ENCODE peak calls at places on chromosomes 3 and 15, in eight cellular contexts. One of them, this sample, is unnamed. For H3K9me3, the result is how much of the 10 kb centered on the place peaks cover.

GRCh38 chr15:52653451-52653964 is 25.7 kb downstream of the ATOSA start:
- DNase-seq in psoas muscle: no peak
- DNase-seq in upper lobe of left lung: no peak
- DNase-seq in left ventricle myocardium inferior: no peak
- DNase-seq in transverse colon: no peak
- DNase-seq in thoracic aorta: no peak
- DNase-seq in adrenal gland: no peak
- DNase-seq in cardiac muscle cell: peak
- DNase-seq in this sample: no peak

GRCh38 chr3:53236112-53236841 is 19.5 kb downstream of the TKT start:
- DNase-seq in transverse colon: peak
- DNase-seq in adrenal gland: peak
- DNase-seq in upper lobe of left lung: peak
- DNase-seq in cardiac muscle cell: peak
- DNase-seq in psoas muscle: peak
- DNase-seq in left ventricle myocardium inferior: peak
- DNase-seq in thoracic aorta: no peak
- DNase-seq in this sample: peak

GRCh38 chr3:67509471-67510075 is 144.8 kb downstream of the SUCLG2 start:
- DNase-seq in psoas muscle: no peak
- DNase-seq in left ventricle myocardium inferior: no peak
- DNase-seq in transverse colon: no peak
- DNase-seq in thoracic aorta: no peak
- DNase-seq in cardiac muscle cell: no peak
- DNase-seq in upper lobe of left lung: no peak
- DNase-seq in adrenal gland: no peak
- DNase-seq in this sample: no peak

GRCh38 chr15:69067296-69067695 is 52.8 kb downstream of the NOX5 start:
- DNase-seq in upper lobe of left lung: no peak
- DNase-seq in adrenal gland: no peak
- DNase-seq in psoas muscle: no peak
- DNase-seq in cardiac muscle cell: peak
- DNase-seq in left ventricle myocardium inferior: no peak
- DNase-seq in transverse colon: no peak
- DNase-seq in thoracic aorta: no peak
- DNase-seq in this sample: no peak

GRCh38 chr15:25693321-25694237 is 169.5 kb downstream of the ATP10A start:
- DNase-seq in left ventricle myocardium inferior: peak
- DNase-seq in psoas muscle: peak
- DNase-seq in transverse colon: no peak
- DNase-seq in upper lobe of left lung: no peak
- DNase-seq in adrenal gland: peak
- DNase-seq in thoracic aorta: no peak
- DNase-seq in cardiac muscle cell: peak
- DNase-seq in this sample: no peak

GRCh38 chr15:68982976-68983550 is 31.4 kb upstream of the NOX5 start:
- DNase-seq in cardiac muscle cell: no peak
- DNase-seq in thoracic aorta: no peak
- DNase-seq in left ventricle myocardium inferior: no peak
- DNase-seq in upper lobe of left lung: no peak
- DNase-seq in psoas muscle: no peak
- DNase-seq in transverse colon: no peak
- DNase-seq in adrenal gland: no peak
- DNase-seq in this sample: no peak

GRCh38 chr3:190877925-190878324 is 15.4 kb upstream of the GMNC start:
- DNase-seq in upper lobe of left lung: no peak
- DNase-seq in thoracic aorta: no peak
- DNase-seq in left ventricle myocardium inferior: no peak
- DNase-seq in cardiac muscle cell: no peak
- DNase-seq in adrenal gland: no peak
- DNase-seq in transverse colon: no peak
- DNase-seq in psoas muscle: no peak
- DNase-seq in this sample: no peak

GRCh38 chr3:172980849-172981248 is 160.2 kb downstream of the SPATA16 start:
- DNase-seq in adrenal gland: no peak
- DNase-seq in upper lobe of left lung: no peak
- DNase-seq in psoas muscle: no peak
- DNase-seq in thoracic aorta: no peak
- DNase-seq in transverse colon: no peak
- DNase-seq in left ventricle myocardium inferior: no peak
- DNase-seq in cardiac muscle cell: peak
- DNase-seq in this sample: no peak

GRCh38 chr3:71012971-71013370 is 570.6 kb downstream of the FOXP1 start:
- DNase-seq in psoas muscle: no peak
- DNase-seq in left ventricle myocardium inferior: no peak
- DNase-seq in thoracic aorta: no peak
- DNase-seq in adrenal gland: no peak
- DNase-seq in transverse colon: no peak
- DNase-seq in cardiac muscle cell: no peak
- DNase-seq in upper lobe of left lung: no peak
- DNase-seq in this sample: no peak

GRCh38 chr15:31483924-31484368 is 157.3 kb downstream of the KLF13 start:
- DNase-seq in adrenal gland: peak
- DNase-seq in psoas muscle: no peak
- DNase-seq in thoracic aorta: no peak
- DNase-seq in cardiac muscle cell: no peak
- DNase-seq in upper lobe of left lung: no peak
- DNase-seq in left ventricle myocardium inferior: no peak
- DNase-seq in transverse colon: no peak
- DNase-seq in this sample: no peak

GRCh38 chr15:37967788-37968187 is 33.3 kb downstream of the TMCO5A start:
- DNase-seq in cardiac muscle cell: no peak
- DNase-seq in psoas muscle: no peak
- DNase-seq in upper lobe of left lung: no peak
- DNase-seq in left ventricle myocardium inferior: no peak
- DNase-seq in transverse colon: no peak
- DNase-seq in adrenal gland: no peak
- DNase-seq in thoracic aorta: no peak
- DNase-seq in this sample: no peak

GRCh38 chr15:55791576-55792400 is 48.8 kb upstream of the PRTG start:
- DNase-seq in thoracic aorta: no peak
- DNase-seq in transverse colon: no peak
- DNase-seq in left ventricle myocardium inferior: no peak
- DNase-seq in cardiac muscle cell: peak
- DNase-seq in upper lobe of left lung: peak
- DNase-seq in psoas muscle: no peak
- DNase-seq in adrenal gland: no peak
- DNase-seq in this sample: no peak

GRCh38 chr3:125165189-125165947 is 47.2 kb downstream of the SLC12A8 start:
- DNase-seq in psoas muscle: peak
- DNase-seq in upper lobe of left lung: peak
- DNase-seq in adrenal gland: peak
- DNase-seq in cardiac muscle cell: peak
- DNase-seq in thoracic aorta: no peak
- DNase-seq in left ventricle myocardium inferior: peak
- DNase-seq in transverse colon: no peak
- DNase-seq in this sample: no peak

GRCh38 chr3:51777985-51778384 is 1.1 kb downstream of the IQCF6 start:
- DNase-seq in psoas muscle: peak
- DNase-seq in adrenal gland: peak
- DNase-seq in upper lobe of left lung: peak
- DNase-seq in cardiac muscle cell: no peak
- DNase-seq in left ventricle myocardium inferior: peak
- DNase-seq in transverse colon: no peak
- DNase-seq in thoracic aorta: no peak
- DNase-seq in this sample: peak

GRCh38 chr3:5057857-5058324 is 64.2 kb upstream of the ARL8B start:
- DNase-seq in adrenal gland: peak
- DNase-seq in transverse colon: peak
- DNase-seq in upper lobe of left lung: peak
- DNase-seq in thoracic aorta: peak
- DNase-seq in cardiac muscle cell: peak
- DNase-seq in left ventricle myocardium inferior: peak
- DNase-seq in psoas muscle: peak
- DNase-seq in this sample: no peak

GRCh38 chr3:113354307-113354706 is 87.0 kb downstream of the CFAP44 start:
- DNase-seq in transverse colon: no peak
- DNase-seq in adrenal gland: no peak
- DNase-seq in thoracic aorta: no peak
- DNase-seq in upper lobe of left lung: no peak
- DNase-seq in cardiac muscle cell: no peak
- DNase-seq in psoas muscle: no peak
- DNase-seq in left ventricle myocardium inferior: no peak
- DNase-seq in this sample: no peak

GRCh38 chr15:40766194-40766830 is 2.4 kb downstream of the GCHFR start:
- DNase-seq in left ventricle myocardium inferior: no peak
- DNase-seq in upper lobe of left lung: no peak
- DNase-seq in cardiac muscle cell: no peak
- DNase-seq in transverse colon: no peak
- DNase-seq in psoas muscle: no peak
- DNase-seq in adrenal gland: no peak
- DNase-seq in thoracic aorta: no peak
- DNase-seq in this sample: no peak

GRCh38 chr3:160400048-160400630 is 689 bp downstream of the SMC4 start:
- DNase-seq in adrenal gland: peak
- DNase-seq in psoas muscle: peak
- DNase-seq in cardiac muscle cell: peak
- DNase-seq in left ventricle myocardium inferior: peak
- DNase-seq in upper lobe of left lung: peak
- DNase-seq in thoracic aorta: no peak
- DNase-seq in transverse colon: peak
- DNase-seq in this sample: peak

DNA sequence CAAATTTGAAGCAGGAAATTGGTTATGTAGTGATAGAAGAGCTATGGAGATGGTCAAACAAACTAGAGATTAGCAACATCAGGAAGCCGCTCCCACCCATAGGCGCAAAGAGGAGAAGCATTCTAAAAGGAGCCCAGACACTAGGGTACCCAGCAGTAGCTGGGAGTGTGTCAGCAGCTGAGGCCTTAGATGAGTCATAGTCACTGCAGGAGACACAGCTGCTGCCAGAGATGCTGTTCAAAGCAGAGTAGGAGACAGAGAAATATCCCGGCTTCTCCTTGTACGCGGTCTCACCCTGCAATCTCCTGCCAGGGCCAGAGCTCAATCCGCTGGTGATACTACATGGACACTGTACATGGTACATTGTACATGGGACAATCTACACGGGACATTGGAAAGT is 61.9 kb downstream of the VGLL3 start:
- DNase-seq in upper lobe of left lung: no peak
- DNase-seq in thoracic aorta: no peak
- DNase-seq in transverse colon: no peak
- DNase-seq in cardiac muscle cell: no peak
- DNase-seq in psoas muscle: no peak
- DNase-seq in adrenal gland: no peak
- DNase-seq in left ventricle myocardium inferior: no peak
- DNase-seq in this sample: no peak
- H3K27ac ChIP-seq in upper lobe of left lung: no peak
- H3K27ac ChIP-seq in thoracic aorta: no peak
- H3K27ac ChIP-seq in transverse colon: no peak
- H3K27ac ChIP-seq in cardiac muscle cell: no peak
- H3K27ac ChIP-seq in psoas muscle: no peak
- H3K27ac ChIP-seq in adrenal gland: no peak
- H3K27ac ChIP-seq in left ventricle myocardium inferior: no peak
- H3K27ac ChIP-seq in this sample: no peak

DNA sequence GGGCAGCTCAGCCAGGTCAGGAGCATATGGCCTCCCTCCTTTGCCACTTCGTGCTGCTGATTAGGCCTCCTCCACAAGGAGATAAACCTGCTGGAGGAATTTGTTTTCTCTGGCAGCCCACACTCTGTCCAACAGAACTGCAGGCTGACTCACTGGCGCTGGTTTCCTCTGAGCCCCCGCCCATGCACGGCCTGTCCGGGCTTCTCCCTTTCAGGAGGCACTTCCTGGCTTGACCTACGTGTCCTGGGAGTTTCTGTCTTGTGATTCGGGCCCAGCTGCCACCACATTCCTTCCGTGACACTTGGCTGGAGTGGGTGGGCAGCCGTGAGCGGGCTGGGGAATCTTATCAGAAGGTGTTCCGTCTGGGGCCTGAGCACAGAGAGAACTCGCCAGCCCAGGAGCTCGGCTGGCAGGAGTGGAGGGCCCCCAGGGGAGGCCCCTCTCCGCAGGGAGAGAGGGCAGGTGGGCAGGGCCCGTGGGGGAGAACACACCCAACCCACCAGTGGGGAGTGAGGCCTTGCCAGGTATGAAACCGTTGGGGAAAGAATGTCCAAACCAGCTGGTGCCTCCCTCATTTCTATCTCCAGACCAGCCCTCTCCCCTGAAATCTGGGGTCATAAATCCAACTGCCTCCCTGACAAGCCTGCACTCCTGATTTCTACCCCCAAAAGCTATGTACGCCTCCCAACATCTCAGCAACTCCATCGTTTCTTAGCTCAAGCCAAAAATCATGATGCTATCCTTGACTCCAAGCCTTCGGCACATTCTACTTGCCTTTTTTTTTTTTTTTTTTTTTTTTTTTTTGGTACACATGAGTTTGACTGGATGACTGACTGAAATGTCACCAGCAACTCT is 110.6 kb upstream of the MEF2A start:
- DNase-seq in adrenal gland: peak
- DNase-seq in left ventricle myocardium inferior: peak
- DNase-seq in psoas muscle: peak
- DNase-seq in cardiac muscle cell: peak
- DNase-seq in thoracic aorta: peak
- DNase-seq in upper lobe of left lung: peak
- DNase-seq in transverse colon: peak
- DNase-seq in this sample: peak
- H3K9me3 ChIP-seq in adrenal gland: under half
- H3K9me3 ChIP-seq in left ventricle myocardium inferior: under half
- H3K9me3 ChIP-seq in psoas muscle: under half
- H3K9me3 ChIP-seq in cardiac muscle cell: under half
- H3K9me3 ChIP-seq in thoracic aorta: under half
- H3K9me3 ChIP-seq in upper lobe of left lung: under half
- H3K9me3 ChIP-seq in transverse colon: under half
- H3K9me3 ChIP-seq in this sample: under half

DNA sequence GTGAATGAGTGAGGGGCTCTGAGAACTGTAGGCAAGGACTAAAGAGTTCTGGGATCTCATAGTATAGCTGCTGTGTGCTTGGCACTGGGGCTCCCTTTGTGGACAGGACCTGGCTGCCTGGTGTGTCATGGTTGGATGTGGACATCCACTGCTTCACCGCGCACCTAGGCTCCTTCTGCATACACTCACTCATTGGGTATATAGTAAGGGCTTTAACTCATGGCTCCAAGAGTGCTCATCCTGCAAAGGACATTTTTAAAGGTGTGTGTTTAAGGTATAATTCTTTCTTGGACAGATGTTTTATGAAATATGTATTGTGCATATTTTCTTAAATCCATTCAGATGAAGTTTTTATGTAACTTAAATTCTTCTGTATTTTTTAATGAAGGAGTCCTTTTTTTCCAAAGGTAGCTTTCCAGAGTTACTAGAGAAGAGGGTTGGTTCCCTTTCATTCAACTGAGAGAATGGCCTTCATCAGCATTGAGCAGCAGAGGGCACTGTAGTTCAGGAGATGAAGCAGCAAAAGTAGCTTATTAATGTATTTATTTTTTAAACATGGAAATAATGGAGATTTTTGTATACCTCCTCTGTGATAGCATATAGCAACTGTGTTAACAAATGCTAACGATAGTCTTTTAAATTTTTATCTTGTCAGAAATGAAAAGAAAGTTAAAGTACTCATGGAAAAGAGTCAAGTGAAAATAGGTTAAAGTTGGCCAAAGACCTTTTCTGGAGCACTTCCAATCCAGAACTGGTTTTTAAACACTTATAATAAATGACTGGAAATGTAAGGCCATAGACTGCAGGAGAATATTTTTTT is 25.2 kb downstream of the OXNAD1 start:
- DNase-seq in left ventricle myocardium inferior: no peak
- DNase-seq in adrenal gland: peak
- DNase-seq in upper lobe of left lung: peak
- DNase-seq in transverse colon: peak
- DNase-seq in psoas muscle: no peak
- DNase-seq in thoracic aorta: no peak
- DNase-seq in cardiac muscle cell: peak
- DNase-seq in this sample: no peak
- H3K4me3 ChIP-seq in left ventricle myocardium inferior: no peak
- H3K4me3 ChIP-seq in adrenal gland: no peak
- H3K4me3 ChIP-seq in upper lobe of left lung: no peak
- H3K4me3 ChIP-seq in transverse colon: no peak
- H3K4me3 ChIP-seq in psoas muscle: no peak
- H3K4me3 ChIP-seq in thoracic aorta: no peak
- H3K4me3 ChIP-seq in cardiac muscle cell: no peak
- H3K4me3 ChIP-seq in this sample: no peak

GRCh38 chr3:102162251-102162650 is 272.6 kb upstream of the ZPLD1 start:
- DNase-seq in adrenal gland: no peak
- DNase-seq in upper lobe of left lung: no peak
- DNase-seq in left ventricle myocardium inferior: no peak
- DNase-seq in cardiac muscle cell: no peak
- DNase-seq in psoas muscle: no peak
- DNase-seq in transverse colon: no peak
- DNase-seq in thoracic aorta: no peak
- DNase-seq in this sample: no peak
- H3K27ac ChIP-seq in adrenal gland: no peak
- H3K27ac ChIP-seq in upper lobe of left lung: peak
- H3K27ac ChIP-seq in left ventricle myocardium inferior: peak
- H3K27ac ChIP-seq in cardiac muscle cell: no peak
- H3K27ac ChIP-seq in psoas muscle: no peak
- H3K27ac ChIP-seq in transverse colon: no peak
- H3K27ac ChIP-seq in thoracic aorta: peak
- H3K27ac ChIP-seq in this sample: no peak